ENCODE peak calls at places on chromosomes 16 and 17, in seven cellular contexts. S is ELR; F is IMR-90; G is AG08395; D is stimulated activated CD4-positive, alpha-beta T cell treated with anti-CD3 and anti-CD28 coated beads, Interleukin-15, amount 100 ng/mL, for 1 hour; B is activated CD4-positive, alpha-beta T cell treated with anti-CD3 and anti-CD28 coated beads for 24 hours; P is CD8-positive, alpha-beta T cell. H is an unnamed sample.

GRCh38 chr17:51144266-51145022 is 8.9 kb upstream of the NME1 start:
- DNase-seq in S (no peak), F (no peak), P (no peak), G (no peak), D (no peak), B (no peak), H (no peak)

GRCh38 chr16:71746442-71747046 is 22.0 kb upstream of the PHLPP2 start:
- DNase-seq in S (peak), D (no peak), F (peak), G (peak), B (no peak), P (no peak), H (no peak)

GRCh38 chr16:11410382-11411058 is 65.3 kb downstream of the RMI2 start:
- DNase-seq in F (no peak), B (no peak), G (peak), S (no peak), P (no peak), D (no peak), H (no peak)

GRCh38 chr16:8936421-8936820 is 27.3 kb downstream of the USP7 start:
- DNase-seq in S (peak), G (peak), D (peak), B (peak), P (peak), F (peak), H (peak)

GRCh38 chr17:45828171-45829133 is 16.2 kb upstream of the SPPL2C start:
- DNase-seq in D (no peak), F (no peak), G (peak), B (no peak), P (no peak), S (peak), H (no peak)

GRCh38 chr16:2963611-2964415 is at the start of gene KREMEN2:
- DNase-seq in P (no peak), D (no peak), F (no peak), G (no peak), B (no peak), S (peak), H (no peak)

GRCh38 chr17:78315355-78316114 is 44.3 kb downstream of the SOCS3 start:
- DNase-seq in P (peak), F (peak), D (peak), B (peak), S (peak), G (peak), H (no peak)

GRCh38 chr16:70258946-70259345 is 7.2 kb upstream of the EXOSC6 start:
- DNase-seq in F (no peak), D (no peak), G (no peak), S (no peak), B (no peak), P (no peak), H (no peak)

GRCh38 chr16:51180719-51181494 is 29.8 kb upstream of the SALL1 start:
- DNase-seq in S (no peak), P (no peak), G (no peak), D (no peak), F (no peak), B (no peak), H (no peak)

GRCh38 chr16:68488559-68488958 is 40.3 kb upstream of the SMPD3 start:
- DNase-seq in F (no peak), G (no peak), S (no peak), D (no peak), B (no peak), P (no peak), H (no peak)

GRCh38 chr17:574061-574460 is 140.6 kb downstream of the VPS53 start:
- DNase-seq in D (no peak), B (no peak), P (no peak), G (no peak), S (no peak), F (peak), H (no peak)

GRCh38 chr17:10875984-10876555 is 38.2 kb upstream of the PIRT start:
- DNase-seq in F (peak), G (peak), P (no peak), S (peak), B (peak), D (no peak), H (no peak)

GRCh38 chr17:47184671-47185070 is 4.4 kb downstream of the CDC27 start:
- DNase-seq in G (no peak), B (no peak), F (no peak), S (no peak), D (no peak), P (no peak), H (no peak)

GRCh38 chr17:57902800-57903759 is 52.1 kb downstream of the CUEDC1 start:
- DNase-seq in D (no peak), F (peak), B (no peak), P (no peak), G (peak), S (peak), H (no peak)

GRCh38 chr16:66588981-66589713 is 9.9 kb downstream of the CMTM2 start:
- DNase-seq in D (peak), G (no peak), F (peak), S (peak), B (no peak), P (peak), H (no peak)

GRCh38 chr16:3698941-3699340 is 18.4 kb downstream of the TRAP1 start:
- DNase-seq in G (no peak), S (no peak), F (peak), P (no peak), B (no peak), D (no peak), H (no peak)

GRCh38 chr17:48819466-48819865 is 2.4 kb upstream of the TTLL6 start:
- DNase-seq in G (no peak), B (no peak), S (peak), D (no peak), F (no peak), P (no peak), H (no peak)

GRCh38 chr16:77853125-77853524 is 64.8 kb downstream of the VAT1L start:
- DNase-seq in G (no peak), P (no peak), S (no peak), F (no peak), D (no peak), B (no peak), H (no peak)

GRCh38 chr17:82221341-82221902 is 7.4 kb upstream of the SLC16A3 start:
- DNase-seq in G (no peak), D (no peak), F (no peak), B (no peak), S (no peak), P (no peak), H (no peak)

GRCh38 chr16:57830890-57831484 is 28.7 kb upstream of the KIFC3 start:
- DNase-seq in F (no peak), G (no peak), S (no peak), P (no peak), D (no peak), B (no peak), H (no peak)

GRCh38 chr16:3670711-3671110 is 16.2 kb downstream of the DNASE1 start:
- DNase-seq in B (no peak), F (no peak), S (no peak), D (no peak), G (no peak), P (no peak), H (no peak)